ENCODE peak calls at places on chromosomes 1 and 21, in four cellular contexts. S is HuH-7.5; C is activated CD4-positive, alpha-beta T cell treated with anti-CD3 and anti-CD28 coated beads, Interleukin-2, amount 50 U/mL, for 24 hours; N is NCI-H1417 treated with DMSO at 0.1 percent for 48 hours. F is an unnamed sample.

GRCh38 chr1:16212251-16212961 is at the start of gene ARHGEF19:
- DNase-seq in C (no peak), S (no peak), N (peak), F (peak)

GRCh38 chr1:181801617-181802016 is 259.9 kb downstream of the ZNF648 start:
- DNase-seq in S (no peak), N (no peak), C (no peak), F (no peak)

GRCh38 chr1:24558902-24559791 is 3.3 kb downstream of the NCMAP start:
- DNase-seq in N (no peak), C (no peak), S (peak), F (peak)

GRCh38 chr1:24932725-24933294 is 2.7 kb upstream of the RUNX3 start:
- DNase-seq in C (no peak), S (no peak), N (no peak), F (no peak)

GRCh38 chr21:46482225-46482845 is 23.6 kb downstream of the DIP2A start:
- DNase-seq in N (no peak), S (no peak), C (no peak), F (no peak)

GRCh38 chr1:9447215-9447960 is 91.9 kb upstream of the SLC25A33 start:
- DNase-seq in S (no peak), C (no peak), N (no peak), F (no peak)

GRCh38 chr1:233281711-233282581 is 13.6 kb downstream of the PCNX2 start:
- DNase-seq in C (peak), N (no peak), S (no peak), F (no peak)

GRCh38 chr1:182301467-182302198 is 90.0 kb downstream of the GLUL start:
- DNase-seq in N (no peak), S (no peak), C (no peak), F (peak)

GRCh38 chr21:25441835-25442234 is 165.4 kb downstream of the MRPL39 start:
- DNase-seq in N (no peak), S (no peak), C (no peak), F (no peak)

GRCh38 chr1:209627349-209628196 is 24.7 kb downstream of the LAMB3 start:
- DNase-seq in N (peak), S (peak), C (peak), F (peak)